ENCODE peak calls at places on chromosome 19, in seven cellular contexts. B, J, M, U, I, O and X are unnamed samples.

GRCh38 chr19:48500830-48501445 is 10.7 kb downstream of the LMTK3 start:
- DNase-seq in J (no peak), I (peak; percentile 31), B (no peak), M (no peak), O (no peak), U (no peak), X (no peak)

GRCh38 chr19:16442386-16443276 is 29.1 kb downstream of the EPS15L1 start:
- DNase-seq in I (no peak), B (peak; percentile 51), U (no peak), J (no peak), M (no peak), O (no peak), X (no peak)

GRCh38 chr19:15631817-15632216 is 8.9 kb upstream of the CYP4F3 start:
- DNase-seq in M (no peak), O (no peak), J (no peak), I (peak; percentile 40), U (no peak), B (no peak), X (no peak)

GRCh38 chr19:14048439-14049153 is 13.3 kb downstream of the PALM3 start:
- DNase-seq in U (peak; percentile 19), J (no peak), I (peak; percentile 85), B (no peak), M (peak; percentile 76), O (no peak), X (peak; percentile 72)

GRCh38 chr19:46748325-46749109 is 2.3 kb upstream of the STRN4 start:
- DNase-seq in J (peak; percentile 69), B (peak; percentile 57), O (peak; percentile 71), M (no peak), I (peak; percentile 84), U (no peak), X (peak; percentile 82)

GRCh38 chr19:9818175-9818733 is 625 bp downstream of the FBXL12 start:
- DNase-seq in O (no peak), J (no peak), M (no peak), U (no peak), B (no peak), I (no peak), X (no peak)

GRCh38 chr19:44476559-44477408 is 23.5 kb downstream of the ZNF180 start:
- DNase-seq in O (peak; percentile 42), I (no peak), B (no peak), J (no peak), M (no peak), U (peak; percentile 14), X (no peak)

GRCh38 chr19:13974073-13974472 is 21.8 kb downstream of the DCAF15 start:
- DNase-seq in B (no peak), J (no peak), I (peak; percentile 93), U (peak; percentile 79), M (no peak), O (no peak), X (no peak)

GRCh38 chr19:57233207-57233606 is 2.4 kb downstream of the AURKC start:
- DNase-seq in J (no peak), O (no peak), I (no peak), U (no peak), M (no peak), B (no peak), X (no peak)

GRCh38 chr19:16889429-16889882 is 657 bp downstream of the F2RL3 start:
- DNase-seq in I (no peak), U (no peak), O (no peak), M (peak; percentile 81), B (no peak), J (no peak), X (no peak)

GRCh38 chr19:41785653-41786052 is 10.7 kb upstream of the CEACAM3 start:
- DNase-seq in M (no peak), U (peak; percentile 44), J (no peak), O (peak; percentile 68), I (peak; percentile 86), B (no peak), X (no peak)

GRCh38 chr19:14450168-14450874 is 17.2 kb downstream of the PKN1 start:
- DNase-seq in U (no peak), I (peak; percentile 99), B (no peak), J (peak; percentile 49), M (no peak), O (no peak), X (no peak)

GRCh38 chr19:55082023-55082851 is 6.6 kb downstream of the EPS8L1 start:
- DNase-seq in O (peak; percentile 34), B (no peak), I (peak; percentile 97), J (no peak), M (peak; percentile 72), U (no peak), X (no peak)

GRCh38 chr19:16033136-16033530 is 43.2 kb upstream of the TPM4 start:
- DNase-seq in B (no peak), U (no peak), O (no peak), I (no peak), J (no peak), M (no peak), X (no peak)

GRCh38 chr19:47330466-47330869 is 1.5 kb upstream of the C5AR2 start:
- DNase-seq in U (no peak), I (no peak), O (peak; percentile 57), B (no peak), M (no peak), J (no peak), X (no peak)

GRCh38 chr19:30673336-30673735 is 301.2 kb downstream of the ZNF536 start:
- DNase-seq in M (no peak), B (no peak), I (no peak), U (no peak), O (no peak), J (no peak), X (no peak)

GRCh38 chr19:4388171-4389063 is 11.9 kb downstream of the SH3GL1 start:
- DNase-seq in I (no peak), O (no peak), U (peak; percentile 18), B (no peak), M (peak; percentile 55), J (no peak), X (peak; percentile 61)

GRCh38 chr19:2306971-2307370 is 983 bp downstream of the LINGO3 start:
- DNase-seq in O (no peak), U (no peak), M (no peak), J (no peak), B (no peak), I (no peak), X (no peak)

GRCh38 chr19:2308114-2308556 is at the start of gene LINGO3:
- DNase-seq in O (no peak), U (no peak), M (no peak), J (no peak), I (no peak), B (no peak), X (no peak)

GRCh38 chr19:2307518-2308012 is 389 bp downstream of the LINGO3 start:
- DNase-seq in O (no peak), I (no peak), U (no peak), J (no peak), M (no peak), B (no peak), X (no peak)

GRCh38 chr19:2311093-2311492 is 3.1 kb upstream of the LINGO3 start:
- DNase-seq in B (no peak), I (no peak), J (no peak), O (no peak), M (no peak), U (no peak), X (no peak)

GRCh38 chr19:2309734-2310362 is 1.9 kb upstream of the LINGO3 start:
- DNase-seq in I (no peak), M (no peak), U (no peak), J (no peak), B (no peak), O (peak; percentile 30), X (no peak)
- TF ChIP-seq CTCF in I (no peak), M (no peak), U (no peak), J (no peak), B (no peak), O (no peak), X (no peak)

GRCh38 chr19:53908106-53908932 is 759 bp upstream of the CACNG7 start:
- DNase-seq in J (peak; percentile 57), U (peak; percentile 21), M (no peak), I (peak; percentile 93), B (no peak), O (peak; percentile 40), X (peak; percentile 40)
- H3K27me3 ChIP-seq in J (peaks cover 3% of the 10 kb centered on the region), U (peaks cover 23% of the 10 kb centered on the region), M (peaks cover 72% of the 10 kb centered on the region), I (peaks cover 3% of the 10 kb centered on the region), B (peaks cover 45% of the 10 kb centered on the region), O (peaks cover 18% of the 10 kb centered on the region), X (peaks cover 76% of the 10 kb centered on the region)

GRCh38 chr19:547836-548720 is 4.2 kb downstream of the GZMM start:
- DNase-seq in U (no peak), I (peak; percentile 28), B (no peak), J (no peak), M (peak; percentile 46), O (no peak), X (no peak)

GRCh38 chr19:543912-544608 is at the start of gene GZMM:
- DNase-seq in O (no peak), J (no peak), I (peak; percentile 23), U (no peak), B (no peak), M (peak; percentile 72), X (no peak)

GRCh38 chr19:554817-555216 is 11.0 kb downstream of the GZMM start:
- DNase-seq in I (no peak), U (no peak), B (no peak), M (peak; percentile 25), O (no peak), J (no peak), X (no peak)

GRCh38 chr19:547117-547516 is 3.3 kb downstream of the GZMM start:
- DNase-seq in B (no peak), U (no peak), O (no peak), M (peak; percentile 46), J (no peak), I (peak; percentile 25), X (no peak)

GRCh38 chr19:548841-549830 is 5.3 kb downstream of the GZMM start:
- DNase-seq in U (no peak), I (peak; percentile 29), M (peak; percentile 61), O (no peak), J (no peak), B (no peak), X (no peak)
- TF ChIP-seq CTCF in U (no peak), I (no peak), M (no peak), O (no peak), J (no peak), B (no peak), X (no peak)

GRCh38 chr19:764301-764700 is 13.4 kb downstream of the MISP start:
- DNase-seq in J (no peak), U (no peak), I (no peak), O (no peak), M (no peak), B (no peak), X (no peak)

GRCh38 chr19:765179-765738 is 14.3 kb downstream of the MISP start:
- DNase-seq in J (no peak), M (no peak), U (no peak), O (no peak), I (no peak), B (no peak), X (no peak)

GRCh38 chr19:763181-763580 is 12.3 kb downstream of the MISP start:
- DNase-seq in B (no peak), U (no peak), I (no peak), O (no peak), M (no peak), J (no peak), X (no peak)

GRCh38 chr19:768424-768823 is 17.5 kb downstream of the MISP start:
- DNase-seq in O (peak; percentile 80), U (no peak), M (no peak), B (no peak), J (no peak), I (no peak), X (no peak)

DNA sequence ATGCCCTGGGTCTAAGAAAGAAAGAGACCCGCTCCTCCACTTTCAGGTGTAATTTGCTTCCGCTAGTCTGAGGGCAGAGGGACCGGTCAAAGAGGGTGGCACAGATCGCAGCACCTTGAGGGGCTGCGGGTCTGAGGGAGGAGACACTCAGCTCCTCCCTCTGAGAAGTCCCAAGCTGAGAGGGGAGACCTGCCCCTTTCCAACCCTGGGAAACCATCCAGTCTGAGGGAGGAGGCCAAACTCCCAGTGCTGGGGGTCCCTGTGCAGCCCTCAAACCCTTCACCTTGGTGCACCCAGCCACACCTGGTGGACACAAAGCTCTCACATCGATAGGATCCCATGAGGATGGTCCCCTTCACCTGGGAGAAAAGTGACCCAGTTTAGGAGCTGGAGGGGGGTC is 13.0 kb downstream of the MISP start:
- DNase-seq in U (no peak), I (no peak), B (no peak), O (no peak), J (no peak), M (no peak), X (no peak)
- H3K27me3 ChIP-seq in U (no peaks in the 10 kb centered on the region), I (no peaks in the 10 kb centered on the region), B (no peaks in the 10 kb centered on the region), O (no peaks in the 10 kb centered on the region), J (no peaks in the 10 kb centered on the region), M (no peaks in the 10 kb centered on the region), X (no peaks in the 10 kb centered on the region)